ENCODE peak calls at places on chromosome 1, in five cellular contexts. E is body of pancreas, O is HCT116, K is kidney, L is hepatocyte. N is an unnamed sample.
A peak's percentile ranks its signal among the peaks of the same experiment; 100 is the strongest.

GRCh38 chr1:209720826-209721225 is 16.2 kb downstream of the HSD11B1 start:
- DNase-seq in L (no peak), K (no peak), E (no peak), O (no peak), N (no peak)

GRCh38 chr1:115768549-115768948 is at the start of gene CASQ2:
- DNase-seq in K (no peak), E (no peak), O (no peak), L (no peak), N (no peak)

GRCh38 chr1:56033321-56034037 is 545.9 kb downstream of the PLPP3 start:
- DNase-seq in E (no peak), K (no peak), L (no peak), O (no peak), N (no peak)

GRCh38 chr1:205077158-205077933 is 6.9 kb downstream of the TMEM81 start:
- DNase-seq in E (no peak), K (no peak), L (no peak), O (no peak), N (peak; percentile 47)

GRCh38 chr1:176903474-176903873 is 261.0 kb downstream of the ASTN1 start:
- DNase-seq in L (no peak), O (no peak), E (no peak), K (no peak), N (peak; percentile 2)

GRCh38 chr1:49229555-49229954 is 452.9 kb upstream of the BEND5 start:
- DNase-seq in O (no peak), E (peak; percentile 17), L (no peak), K (peak; percentile 79), N (no peak)

GRCh38 chr1:67532452-67533216 is 102.4 kb upstream of the SERBP1 start:
- DNase-seq in L (peak; percentile 86), E (peak; percentile 47), K (no peak), O (peak; percentile 81), N (peak; percentile 90)

GRCh38 chr1:79043506-79043905 is 37.0 kb upstream of the ADGRL4 start:
- DNase-seq in O (no peak), L (no peak), K (no peak), E (no peak), N (peak; percentile 90)

GRCh38 chr1:22380024-22380785 is 71.4 kb upstream of the ZBTB40 start:
- DNase-seq in O (no peak), L (no peak), E (no peak), K (no peak), N (peak; percentile 52)

GRCh38 chr1:181398544-181398943 is 84.8 kb upstream of the CACNA1E start:
- DNase-seq in O (no peak), L (no peak), E (no peak), K (no peak), N (no peak)

GRCh38 chr1:41674501-41674900 is 190.0 kb upstream of the EDN2 start:
- DNase-seq in E (no peak), L (no peak), K (no peak), O (no peak), N (no peak)

GRCh38 chr1:18794561-18794960 is 64.9 kb downstream of the TAS1R2 start:
- DNase-seq in L (no peak), O (peak; percentile 3), K (no peak), E (no peak), N (no peak)
- TF ChIP-seq CTCF in L (no peak), O (no peak), K (no peak), E (no peak), N (no peak)

GRCh38 chr1:59018860-59019259 is 235.0 kb upstream of the JUN start:
- DNase-seq in O (no peak), E (no peak), K (no peak), L (no peak), N (no peak)

GRCh38 chr1:59018446-59018845 is 234.6 kb upstream of the JUN start:
- DNase-seq in E (no peak), K (no peak), O (no peak), L (no peak), N (no peak)

GRCh38 chr1:59022799-59023198 is 239.0 kb upstream of the JUN start:
- DNase-seq in L (no peak), E (no peak), O (no peak), K (no peak), N (no peak)

GRCh38 chr1:59022199-59022598 is 238.4 kb upstream of the JUN start:
- DNase-seq in O (no peak), K (no peak), E (no peak), L (no peak), N (no peak)

DNA sequence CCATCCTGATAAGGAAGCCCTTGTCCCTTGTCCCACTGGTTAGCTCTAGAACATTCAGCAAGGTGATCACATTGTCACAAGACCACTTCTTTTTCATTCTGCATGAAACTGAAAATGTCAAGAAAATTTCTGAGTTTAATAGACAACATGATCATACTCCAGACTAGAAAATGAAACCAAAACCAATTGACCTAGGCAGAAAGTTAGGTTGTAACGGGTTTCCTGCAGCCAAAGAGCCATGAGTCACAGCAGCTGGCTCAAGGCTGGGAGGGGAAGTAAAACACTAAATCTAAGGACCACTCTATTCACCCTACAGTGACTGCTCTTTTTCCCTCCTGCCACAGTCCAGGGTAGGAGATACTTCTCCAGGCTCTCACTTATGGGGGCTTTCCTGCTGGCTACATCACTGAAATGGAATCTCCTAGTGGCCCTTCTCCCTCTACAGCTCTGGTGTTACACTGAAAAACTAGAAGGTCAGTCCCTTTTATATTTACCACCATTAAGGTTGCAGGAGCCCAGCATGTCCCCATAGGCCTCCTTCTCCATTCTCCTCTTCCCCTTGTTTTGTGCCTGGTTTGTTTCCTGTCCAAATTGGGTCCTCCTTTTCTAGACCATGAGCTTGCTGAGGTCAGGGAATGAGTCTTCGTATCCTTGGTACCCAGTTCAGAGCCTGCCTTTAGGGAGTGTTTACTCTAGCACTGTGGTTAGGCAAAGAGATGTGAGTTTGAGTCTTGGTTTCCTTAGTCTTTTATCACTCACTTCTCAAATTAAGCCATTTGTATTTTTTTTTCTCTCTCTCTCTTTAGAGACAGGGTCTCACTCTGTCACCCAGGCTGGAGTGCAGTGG is 236.5 kb upstream of the JUN start:
- DNase-seq in O (no peak), L (peak; percentile 56), E (peak; percentile 55), K (peak; percentile 80), N (peak; percentile 73)
- H3K4me3 ChIP-seq in O (no peak overlapping the region), L (no peak overlapping the region), E (no peak overlapping the region), K (peak overlapping the region; percentile 60), N (peak overlapping the region; percentile 49)

DNA sequence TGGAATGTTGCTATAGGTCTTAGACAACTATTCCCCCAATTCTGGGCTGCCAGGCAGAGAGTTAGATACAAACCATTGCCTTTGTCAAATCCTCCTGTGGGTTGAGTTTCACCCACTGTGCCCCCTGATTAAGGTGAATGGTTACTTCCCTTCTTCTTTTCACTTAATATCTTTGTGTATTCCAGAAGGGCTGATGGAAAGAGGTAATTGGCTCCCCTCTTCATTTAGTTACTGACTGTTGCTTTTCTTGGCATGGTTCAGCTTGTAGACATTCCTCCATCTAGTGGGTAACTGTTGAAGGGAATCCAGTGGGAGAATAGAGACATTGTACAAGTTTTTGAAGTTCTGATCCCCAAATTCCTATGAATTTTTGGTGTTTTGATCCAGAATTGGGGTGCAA is 43.8 kb upstream of the MACF1 start:
- DNase-seq in L (no peak), O (no peak), E (no peak), K (no peak), N (peak; percentile 29)
- TF ChIP-seq CTCF in L (no peak), O (no peak), E (no peak), K (no peak), N (peak; percentile 31)

DNA sequence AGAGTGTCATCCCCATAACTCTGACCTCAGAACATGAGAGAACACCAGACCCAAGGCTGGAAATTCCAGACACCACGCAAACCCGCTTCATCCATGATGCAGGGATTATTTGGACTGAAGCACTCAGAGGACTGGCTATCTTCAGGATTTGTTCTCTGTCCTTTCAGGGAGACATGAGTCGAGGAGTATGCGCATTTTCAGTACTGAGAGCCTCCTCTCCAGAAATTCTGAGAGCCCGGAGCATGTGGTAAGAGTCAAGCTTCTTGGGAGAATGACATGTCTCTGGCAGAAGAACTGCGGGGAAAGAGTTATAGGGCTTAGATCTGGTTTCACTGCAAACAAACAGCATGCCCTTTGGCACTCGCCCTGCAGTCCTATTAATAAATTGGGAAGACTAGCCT is 6.9 kb downstream of the LAX1 start:
- DNase-seq in K (no peak), E (no peak), L (peak; percentile 56), O (no peak), N (peak; percentile 20)
- H3K4me3 ChIP-seq in K (no peak overlapping the region), E (no peak overlapping the region), L (no peak overlapping the region), O (no peak overlapping the region), N (no peak overlapping the region)

DNA sequence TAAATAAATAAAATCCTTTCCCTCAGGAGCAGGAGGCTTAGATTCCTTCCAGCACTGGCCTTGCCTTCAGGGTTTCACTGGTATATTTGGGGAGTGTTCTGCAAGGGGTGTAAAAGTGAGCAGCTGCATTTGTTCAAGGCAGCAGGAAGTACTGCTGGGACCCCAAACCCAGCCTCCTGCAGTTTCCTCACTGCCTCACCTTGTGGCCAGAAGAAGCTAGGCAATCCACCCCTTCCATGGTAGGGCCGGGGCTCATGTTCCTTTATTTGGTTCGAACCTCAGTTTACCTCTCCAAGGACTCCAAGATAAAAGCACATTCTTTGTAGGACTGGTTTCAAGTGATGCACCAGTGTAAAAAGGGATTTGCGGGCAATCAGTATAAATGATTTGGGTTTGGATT is 21.0 kb upstream of the CFAP126 start:
- DNase-seq in E (no peak), L (no peak), K (no peak), O (no peak), N (no peak)
- TF ChIP-seq CTCF in E (no peak), L (no peak), K (no peak), O (no peak), N (no peak)

DNA sequence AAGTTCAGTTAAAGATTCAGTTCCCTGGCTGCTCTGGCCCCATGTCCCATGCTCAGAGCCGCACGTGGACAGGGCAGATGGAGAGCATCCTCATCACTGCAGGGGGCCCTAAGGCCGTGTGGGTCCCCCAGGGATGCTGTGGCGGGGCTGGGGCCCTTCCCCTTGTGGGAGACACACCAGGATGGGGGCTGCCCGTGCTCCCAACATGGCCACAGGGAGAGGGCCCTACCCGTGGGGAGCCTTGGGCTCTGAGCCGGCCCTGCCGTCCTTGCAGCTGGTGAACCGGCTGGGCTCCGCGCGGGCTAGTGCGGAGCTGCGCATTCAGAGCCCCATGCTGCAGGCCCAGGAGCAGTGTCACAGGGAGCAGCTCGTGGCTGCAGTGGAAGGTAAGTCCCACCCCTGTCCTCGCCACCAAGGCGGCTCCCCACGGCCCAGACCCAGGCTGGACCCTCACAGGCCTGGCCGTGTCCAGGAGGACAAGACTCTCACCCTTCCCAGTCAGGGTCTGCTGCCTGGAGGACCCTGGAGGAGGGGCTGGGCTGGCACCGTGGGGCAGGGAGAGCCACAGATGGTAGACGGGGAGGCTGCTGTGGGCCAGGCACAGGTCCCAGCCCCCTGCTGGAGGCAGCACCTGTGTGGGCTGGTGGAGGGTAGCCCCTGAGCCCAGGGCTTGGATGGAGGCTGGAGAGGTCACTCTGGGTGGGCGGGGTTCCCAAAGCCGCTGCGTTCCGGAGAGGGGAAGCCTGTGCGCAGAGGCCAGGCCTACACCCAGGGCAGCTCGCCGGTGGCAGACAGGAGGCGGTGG is 53.8 kb downstream of the TRIM11 start:
- DNase-seq in L (no peak), O (no peak), E (no peak), K (peak; percentile 54), N (no peak)
- H3K4me3 ChIP-seq in L (no peak overlapping the region), O (no peak overlapping the region), E (no peak overlapping the region), K (no peak overlapping the region), N (no peak overlapping the region)

DNA sequence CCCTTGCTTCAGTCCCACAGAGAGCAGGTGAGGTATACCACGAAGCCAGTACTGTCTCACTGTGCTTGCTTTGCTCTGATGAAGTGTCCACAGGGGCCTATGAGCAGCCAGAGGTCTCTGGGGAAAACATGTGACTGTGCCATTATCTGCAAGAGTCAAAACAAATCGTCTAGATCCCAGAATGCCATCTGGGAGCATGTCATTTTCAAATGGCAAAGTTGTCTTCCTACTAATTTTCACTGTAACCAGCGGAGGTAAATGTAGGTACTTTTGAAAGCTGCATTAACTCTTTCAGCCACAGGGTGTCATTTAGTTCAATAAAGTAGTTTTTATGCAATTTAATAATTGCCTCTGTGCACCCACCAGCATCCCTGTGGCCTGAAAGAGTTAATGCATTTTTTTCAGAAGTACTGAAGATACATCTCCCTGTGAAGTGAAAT is 173.6 kb upstream of the SGIP1 start:
- DNase-seq in L (no peak), E (no peak), O (no peak), K (no peak), N (no peak)
- TF ChIP-seq CTCF in L (no peak), E (no peak), O (no peak), K (no peak), N (peak; percentile 7)

N was measured in AG10803.